ENCODE peak calls at places on chromosomes 13 and 19, in ten cellular contexts. L is adipocyte; D is stimulated activated naive CD4-positive, alpha-beta T cell; V is GOT3; K is T follicular helper cell; Q is stimulated activated CD4-positive, alpha-beta T cell treated with anti-CD3 and anti-CD28 coated beads, Interleukin-2, amount 100 ng/mL, for 48 hours; X is mammary epithelial cell; T is NAMALWA; R is hepatocyte; W is mesothelial cell of epicardium. G is an unnamed sample.

GRCh38 chr19:23528376-23528775 is 133.1 kb upstream of the ZNF91 start:
- DNase-seq in L (no peak), D (no peak), V (no peak), K (no peak), Q (no peak), X (peak), T (no peak), R (no peak), W (no peak), G (no peak)

GRCh38 chr19:44690131-44690440 is 8.9 kb upstream of the CEACAM16 start:
- DNase-seq in L (no peak), D (no peak), V (no peak), K (no peak), Q (no peak), X (no peak), T (no peak), R (no peak), W (no peak), G (no peak)

GRCh38 chr19:38990949-38991697 is 15.6 kb upstream of the FBXO17 start:
- DNase-seq in L (no peak), D (no peak), V (no peak), K (no peak), Q (no peak), X (no peak), T (no peak), R (no peak), W (no peak), G (no peak)

GRCh38 chr19:48635263-48635965 is 1.8 kb downstream of the DBP start:
- DNase-seq in L (peak), D (peak), V (no peak), K (peak), Q (peak), X (no peak), T (peak), R (peak), W (no peak), G (peak)

GRCh38 chr19:2603320-2603719 is 99.2 kb downstream of the GNG7 start:
- DNase-seq in L (peak), D (no peak), V (no peak), K (no peak), Q (no peak), X (no peak), T (no peak), R (no peak), W (no peak), G (no peak)

GRCh38 chr13:22198001-22198400 is 527.1 kb downstream of the FGF9 start:
- DNase-seq in L (no peak), D (no peak), V (no peak), K (no peak), Q (no peak), X (no peak), T (no peak), R (no peak), W (no peak), G (no peak)

GRCh38 chr19:18425515-18426415 is 6.6 kb downstream of the SSBP4 start:
- DNase-seq in L (peak), D (no peak), V (no peak), K (no peak), Q (no peak), X (no peak), T (no peak), R (no peak), W (no peak), G (no peak)

GRCh38 chr19:41324231-41324702 is 14.3 kb downstream of the CCDC97 start:
- DNase-seq in L (peak), D (no peak), V (no peak), K (no peak), Q (no peak), X (no peak), T (no peak), R (no peak), W (no peak), G (no peak)

GRCh38 chr13:82062772-82063171 is 1721.8 kb upstream of the SPRY2 start:
- DNase-seq in L (peak), D (no peak), V (no peak), K (no peak), Q (no peak), X (no peak), T (no peak), R (no peak), W (no peak), G (no peak)

GRCh38 chr19:47272448-47273312 is 2.0 kb upstream of the INAFM1 start:
- DNase-seq in L (no peak), D (no peak), V (no peak), K (peak), Q (no peak), X (no peak), T (no peak), R (no peak), W (no peak), G (peak)

GRCh38 chr13:50613356-50613831 is 230.1 kb downstream of the DLEU7 start:
- DNase-seq in L (no peak), D (no peak), V (no peak), K (no peak), Q (no peak), X (no peak), T (no peak), R (no peak), W (no peak), G (no peak)

GRCh38 chr13:49307365-49307764 is 59.6 kb downstream of the CDADC1 start:
- DNase-seq in L (no peak), D (no peak), V (no peak), K (no peak), Q (no peak), X (no peak), T (no peak), R (no peak), W (no peak), G (no peak)

GRCh38 chr19:33723512-33723911 is 73.2 kb upstream of the KCTD15 start:
- DNase-seq in L (no peak), D (no peak), V (no peak), K (no peak), Q (no peak), X (no peak), T (no peak), R (no peak), W (no peak), G (no peak)

GRCh38 chr19:14674764-14675163 is at the start of gene ADGRE3:
- DNase-seq in L (no peak), D (no peak), V (no peak), K (no peak), Q (no peak), X (no peak), T (no peak), R (no peak), W (no peak), G (no peak)

GRCh38 chr13:91904597-91904996 is 506.2 kb downstream of the GPC5 start:
- DNase-seq in L (no peak), D (no peak), V (no peak), K (no peak), Q (no peak), X (no peak), T (peak), R (no peak), W (no peak), G (no peak)

GRCh38 chr19:46736544-46737274 is 9.1 kb upstream of the FKRP start:
- DNase-seq in L (no peak), D (no peak), V (no peak), K (no peak), Q (no peak), X (no peak), T (no peak), R (no peak), W (no peak), G (no peak)